ENCODE peak calls at places on chromosomes 4 and X, in five cellular contexts. D, C, M, E and A are unnamed samples.
A peak's percentile ranks its signal among the peaks of the same experiment; 100 is the strongest.

GRCh38 chrX:8358302-8358701 is 106.3 kb upstream of the VCX3B start:
- DNase-seq in D (no peak), C (no peak), M (no peak), E (no peak), A (no peak)

GRCh38 chrX:10619311-10620015 is 922 bp downstream of the MID1 start:
- DNase-seq in D (no peak), C (no peak), M (no peak), E (peak; percentile 14), A (no peak)

GRCh38 chr4:6106156-6106555 is 87.9 kb upstream of the C4orf50 start:
- DNase-seq in D (no peak), C (no peak), M (no peak), E (no peak), A (no peak)

GRCh38 chr4:8328866-8329559 is 59.5 kb downstream of the HTRA3 start:
- DNase-seq in D (no peak), C (no peak), M (no peak), E (no peak), A (no peak)

GRCh38 chr4:118807659-118808058 is 28.3 kb downstream of the SEC24D start:
- DNase-seq in D (no peak), C (no peak), M (no peak), E (no peak), A (no peak)

GRCh38 chrX:40097492-40098263 is at the start of gene BCOR:
- DNase-seq in D (no peak), C (peak; percentile 58), M (no peak), E (peak; percentile 42), A (no peak)

GRCh38 chrX:1336331-1337143 is at the start of gene IL3RA:
- DNase-seq in D (no peak), C (peak; percentile 38), M (no peak), E (peak; percentile 47), A (no peak)

GRCh38 chr4:39706334-39706733 is 8.4 kb downstream of the UBE2K start:
- DNase-seq in D (no peak), C (peak; percentile 31), M (peak; percentile 51), E (no peak), A (peak; percentile 47)

GRCh38 chr4:878796-879729 is 53.1 kb downstream of the GAK start:
- DNase-seq in D (no peak), C (no peak), M (no peak), E (no peak), A (no peak)

GRCh38 chr4:130080872-130081451 is 985.0 kb downstream of the C4orf33 start:
- DNase-seq in D (no peak), C (no peak), M (no peak), E (no peak), A (no peak)

GRCh38 chr4:1243451-1244080 is 5.4 kb downstream of the CTBP1 start:
- DNase-seq in D (no peak), C (no peak), M (no peak), E (no peak), A (no peak)

GRCh38 chr4:11543710-11544109 is 115.0 kb upstream of the HS3ST1 start:
- DNase-seq in D (no peak), C (peak; percentile 20), M (peak; percentile 91), E (peak; percentile 14), A (no peak)

GRCh38 chr4:185219551-185220344 is 10.3 kb downstream of the SNX25 start:
- DNase-seq in D (no peak), C (no peak), M (no peak), E (peak; percentile 53), A (peak; percentile 74)

GRCh38 chr4:156790866-156791265 is 180.7 kb downstream of the PDGFC start:
- DNase-seq in D (no peak), C (no peak), M (no peak), E (peak; percentile 49), A (peak; percentile 49)

GRCh38 chr4:13368262-13368661 is 115.9 kb downstream of the RAB28 start:
- DNase-seq in D (no peak), C (no peak), M (no peak), E (no peak), A (no peak)

GRCh38 chr4:79340568-79340967 is 14.7 kb upstream of the NAA11 start:
- DNase-seq in D (no peak), C (no peak), M (no peak), E (no peak), A (no peak)

GRCh38 chrX:124902953-124903352 is 416.7 kb upstream of the TEX13C start:
- DNase-seq in D (no peak), C (no peak), M (no peak), E (no peak), A (no peak)

GRCh38 chrX:55450259-55450658 is 1.7 kb upstream of the MAGEH1 start:
- DNase-seq in D (no peak), C (no peak), M (no peak), E (no peak), A (no peak)

GRCh38 chr4:55321707-55322264 is 24.3 kb upstream of the SRD5A3 start:
- DNase-seq in D (peak; percentile 59), C (peak; percentile 60), M (peak; percentile 88), E (peak; percentile 78), A (peak; percentile 55)

GRCh38 chrX:38236901-38237615 is 16.4 kb upstream of the SRPX start:
- DNase-seq in D (no peak), C (no peak), M (no peak), E (no peak), A (no peak)

GRCh38 chr4:174058846-174059245 is 224.6 kb downstream of the FBXO8 start:
- DNase-seq in D (no peak), C (no peak), M (no peak), E (no peak), A (no peak)

GRCh38 chrX:46588263-46588662 is 14.7 kb downstream of the CHST7 start:
- DNase-seq in D (no peak), C (no peak), M (no peak), E (no peak), A (no peak)

GRCh38 chr4:145482209-145483021 is 762 bp downstream of the SMAD1 start:
- DNase-seq in D (peak; percentile 43), C (peak; percentile 37), M (peak; percentile 16), E (peak; percentile 39), A (peak; percentile 24)

GRCh38 chr4:183632689-183633088 is 26.3 kb downstream of the RWDD4 start:
- DNase-seq in D (no peak), C (no peak), M (no peak), E (no peak), A (no peak)

GRCh38 chrX:3066555-3066954 is 25.3 kb downstream of the ARSF start:
- DNase-seq in D (no peak), C (no peak), M (no peak), E (peak; percentile 18), A (no peak)

GRCh38 chr4:152460488-152460887 is 75.4 kb downstream of the FBXW7 start:
- DNase-seq in D (peak; percentile 85), C (no peak), M (no peak), E (no peak), A (peak; percentile 54)

GRCh38 chr4:2797545-2798305 is 4.8 kb downstream of the SH3BP2 start:
- DNase-seq in D (no peak), C (no peak), M (no peak), E (peak; percentile 50), A (no peak)

GRCh38 chrX:39258331-39258730 is 457.1 kb downstream of the MID1IP1 start:
- DNase-seq in D (no peak), C (no peak), M (no peak), E (no peak), A (no peak)

GRCh38 chrX:30141966-30142365 is 73.4 kb upstream of the MAGEB2 start:
- DNase-seq in D (no peak), C (no peak), M (peak; percentile 43), E (no peak), A (no peak)

GRCh38 chrX:22135171-22135711 is 103.1 kb downstream of the PHEX start:
- DNase-seq in D (peak; percentile 32), C (peak; percentile 14), M (no peak), E (peak; percentile 19), A (no peak)

GRCh38 chrX:22141061-22141460 is 108.9 kb downstream of the PHEX start:
- DNase-seq in D (no peak), C (no peak), M (no peak), E (no peak), A (no peak)

GRCh38 chrX:22136711-22137110 is 104.6 kb downstream of the PHEX start:
- DNase-seq in D (no peak), C (no peak), M (no peak), E (no peak), A (no peak)

GRCh38 chrX:22134681-22135080 is 102.6 kb downstream of the PHEX start:
- DNase-seq in D (no peak), C (peak; percentile 64), M (no peak), E (no peak), A (peak; percentile 11)

DNA sequence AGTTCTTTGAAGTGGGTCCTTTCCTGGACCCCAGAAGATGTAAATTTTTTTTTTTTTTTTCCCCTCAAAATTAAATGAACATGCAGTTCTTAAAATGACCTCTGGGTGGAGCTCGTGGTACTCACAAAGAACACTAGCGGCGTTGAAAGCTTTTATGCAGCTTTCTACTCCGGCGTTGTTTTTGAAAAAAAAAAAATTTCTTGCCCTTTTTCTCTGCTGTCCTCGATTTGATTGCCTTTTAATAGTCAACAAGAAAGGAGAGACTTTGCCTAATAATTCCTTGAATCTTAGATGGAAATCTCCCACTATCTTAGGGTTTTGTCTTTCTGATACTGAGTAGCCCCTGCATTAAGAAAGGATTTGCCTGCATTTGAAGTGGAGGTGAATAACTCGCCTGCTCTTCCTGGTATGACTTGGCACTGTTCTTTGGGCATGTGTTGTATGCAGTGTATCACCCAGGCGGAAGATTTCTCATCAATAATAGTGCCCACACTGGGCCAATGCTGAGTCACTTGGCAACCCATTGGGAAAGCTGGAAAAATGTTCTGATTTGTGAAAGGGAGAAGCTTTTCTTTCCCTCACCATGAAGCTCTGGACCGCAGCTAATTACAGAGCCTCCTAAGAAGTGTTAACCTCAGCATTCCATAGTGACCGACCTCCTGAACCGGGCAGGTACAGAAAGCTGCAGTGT is 104.0 kb downstream of the PHEX start:
- DNase-seq in D (no peak), C (peak; percentile 63), M (peak; percentile 16), E (peak; percentile 13), A (peak; percentile 17)
- TF ChIP-seq CTCF in D (peak; percentile 34), C (peak; percentile 84), M (peak; percentile 40), E (no peak), A (peak; percentile 63)

DNA sequence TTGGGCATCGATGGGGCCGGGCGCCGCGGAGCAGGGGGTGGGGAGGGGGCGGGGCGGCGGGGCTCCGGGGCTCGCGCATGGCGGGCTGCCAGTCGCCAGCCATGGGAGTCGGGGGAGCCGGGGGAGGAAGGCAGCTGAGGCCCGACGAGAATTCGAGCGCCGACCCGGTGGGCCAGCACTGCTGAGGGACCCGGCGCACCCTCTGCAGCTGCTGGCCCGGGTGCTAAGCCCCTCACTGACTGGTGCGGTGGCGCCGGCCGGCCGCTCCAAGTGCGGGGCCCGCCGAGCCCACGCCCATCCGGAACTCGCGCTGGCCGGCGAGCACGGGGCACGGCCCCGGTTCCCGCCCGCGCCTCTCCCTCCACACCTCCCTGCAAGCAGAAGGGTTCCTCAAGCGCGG is 49.4 kb downstream of the GSX2 start:
- DNase-seq in D (no peak), C (no peak), M (no peak), E (no peak), A (no peak)
- H3K4me3 ChIP-seq in D (no peak overlapping the region), C (no peak overlapping the region), M (no peak overlapping the region), E (no peak overlapping the region), A (no peak overlapping the region)

DNA sequence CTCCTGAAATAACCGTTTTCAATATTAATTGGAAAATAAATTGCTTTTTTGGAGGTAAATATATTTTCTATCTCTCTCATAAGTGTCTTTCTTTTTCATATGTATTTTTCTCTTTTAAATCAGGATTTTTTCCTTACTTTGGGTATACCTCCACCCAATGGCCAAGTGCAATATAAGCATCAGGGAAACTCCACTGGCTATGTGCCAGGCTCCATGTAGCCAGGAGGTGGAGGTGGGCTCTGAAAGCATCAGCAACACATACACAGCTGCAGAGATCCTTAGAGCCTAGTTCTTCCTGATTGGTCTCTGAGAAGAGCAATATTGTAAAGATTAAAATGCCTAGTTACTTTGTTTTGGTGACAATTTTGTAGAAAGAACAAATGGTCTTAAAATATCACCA is 3.4 kb downstream of the GABRA2 start:
- DNase-seq in D (no peak), C (no peak), M (no peak), E (no peak), A (no peak)
- TF ChIP-seq CTCF in D (no peak), C (no peak), M (no peak), E (no peak), A (no peak)

GRCh38 chr4:70734971-70735370 is 13.2 kb downstream of the RUFY3 start:
- DNase-seq in D (no peak), C (no peak), M (no peak), E (no peak), A (no peak)
- H3K4me3 ChIP-seq in D (peak overlapping the region; percentile 22), C (no peak overlapping the region), M (no peak overlapping the region), E (no peak overlapping the region), A (peak overlapping the region; percentile 2)